ENCODE peak calls at places on chromosomes 2 and 18, in seven cellular contexts. One of them, this sample, is unnamed.
A peak's percentile ranks its signal among the peaks of the same experiment; 100 is the strongest.

GRCh38 chr2:217756375-217757107 is 246.3 kb downstream of the TNS1 start:
- DNase-seq in stimulated activated CD4-positive, alpha-beta T cell treated with anti-CD3 and anti-CD28 coated beads, Interleukin-1b, Interleukin-23, amount 100 ng/mL, for 24 hours: peak; percentile 75
- DNase-seq in activated CD8-positive, alpha-beta memory T cell treated with anti-CD3 and anti-CD28 coated beads, Interleukin-2, amount 10 ng/mL, durations not matched to agents 7 days and 5 days: peak; percentile 72
- DNase-seq in neural crest cell: peak; percentile 96
- DNase-seq in left ventricle myocardium inferior: peak; percentile 63
- DNase-seq in PC-3: peak; percentile 58
- DNase-seq in retina: peak; percentile 91
- DNase-seq in this sample: peak; percentile 42

GRCh38 chr18:22829781-22830180 is 103.3 kb upstream of the RBBP8 start:
- DNase-seq in activated CD8-positive, alpha-beta memory T cell treated with anti-CD3 and anti-CD28 coated beads, Interleukin-2, amount 10 ng/mL, durations not matched to agents 7 days and 5 days: no peak
- DNase-seq in stimulated activated CD4-positive, alpha-beta T cell treated with anti-CD3 and anti-CD28 coated beads, Interleukin-1b, Interleukin-23, amount 100 ng/mL, for 24 hours: no peak
- DNase-seq in retina: no peak
- DNase-seq in neural crest cell: no peak
- DNase-seq in PC-3: no peak
- DNase-seq in left ventricle myocardium inferior: no peak
- DNase-seq in this sample: no peak

GRCh38 chr2:47232738-47233415 is 77.8 kb upstream of the STPG4 start:
- DNase-seq in retina: no peak
- DNase-seq in activated CD8-positive, alpha-beta memory T cell treated with anti-CD3 and anti-CD28 coated beads, Interleukin-2, amount 10 ng/mL, durations not matched to agents 7 days and 5 days: no peak
- DNase-seq in stimulated activated CD4-positive, alpha-beta T cell treated with anti-CD3 and anti-CD28 coated beads, Interleukin-1b, Interleukin-23, amount 100 ng/mL, for 24 hours: no peak
- DNase-seq in PC-3: peak; percentile 19
- DNase-seq in left ventricle myocardium inferior: no peak
- DNase-seq in neural crest cell: no peak
- DNase-seq in this sample: peak; percentile 59

GRCh38 chr18:74185860-74186259 is 37.5 kb downstream of the TIMM21 start:
- DNase-seq in activated CD8-positive, alpha-beta memory T cell treated with anti-CD3 and anti-CD28 coated beads, Interleukin-2, amount 10 ng/mL, durations not matched to agents 7 days and 5 days: no peak
- DNase-seq in PC-3: no peak
- DNase-seq in neural crest cell: no peak
- DNase-seq in retina: no peak
- DNase-seq in left ventricle myocardium inferior: no peak
- DNase-seq in stimulated activated CD4-positive, alpha-beta T cell treated with anti-CD3 and anti-CD28 coated beads, Interleukin-1b, Interleukin-23, amount 100 ng/mL, for 24 hours: no peak
- DNase-seq in this sample: no peak

GRCh38 chr2:140589696-140590095 is 1541.1 kb downstream of the LRP1B start:
- DNase-seq in stimulated activated CD4-positive, alpha-beta T cell treated with anti-CD3 and anti-CD28 coated beads, Interleukin-1b, Interleukin-23, amount 100 ng/mL, for 24 hours: no peak
- DNase-seq in activated CD8-positive, alpha-beta memory T cell treated with anti-CD3 and anti-CD28 coated beads, Interleukin-2, amount 10 ng/mL, durations not matched to agents 7 days and 5 days: no peak
- DNase-seq in left ventricle myocardium inferior: no peak
- DNase-seq in PC-3: no peak
- DNase-seq in neural crest cell: no peak
- DNase-seq in retina: no peak
- DNase-seq in this sample: no peak

GRCh38 chr2:67733517-67733916 is 329.3 kb downstream of the C1D start:
- DNase-seq in neural crest cell: peak; percentile 1
- DNase-seq in stimulated activated CD4-positive, alpha-beta T cell treated with anti-CD3 and anti-CD28 coated beads, Interleukin-1b, Interleukin-23, amount 100 ng/mL, for 24 hours: no peak
- DNase-seq in PC-3: peak; percentile 62
- DNase-seq in activated CD8-positive, alpha-beta memory T cell treated with anti-CD3 and anti-CD28 coated beads, Interleukin-2, amount 10 ng/mL, durations not matched to agents 7 days and 5 days: no peak
- DNase-seq in left ventricle myocardium inferior: no peak
- DNase-seq in retina: no peak
- DNase-seq in this sample: peak; percentile 55

GRCh38 chr2:163347982-163348842 is 387.6 kb downstream of the FIGN start:
- DNase-seq in neural crest cell: peak; percentile 49
- DNase-seq in left ventricle myocardium inferior: peak; percentile 75
- DNase-seq in activated CD8-positive, alpha-beta memory T cell treated with anti-CD3 and anti-CD28 coated beads, Interleukin-2, amount 10 ng/mL, durations not matched to agents 7 days and 5 days: no peak
- DNase-seq in stimulated activated CD4-positive, alpha-beta T cell treated with anti-CD3 and anti-CD28 coated beads, Interleukin-1b, Interleukin-23, amount 100 ng/mL, for 24 hours: no peak
- DNase-seq in PC-3: peak; percentile 75
- DNase-seq in retina: peak; percentile 90
- DNase-seq in this sample: peak; percentile 71

GRCh38 chr2:207142461-207142860 is 23.3 kb downstream of the KLF7 start:
- DNase-seq in stimulated activated CD4-positive, alpha-beta T cell treated with anti-CD3 and anti-CD28 coated beads, Interleukin-1b, Interleukin-23, amount 100 ng/mL, for 24 hours: no peak
- DNase-seq in neural crest cell: no peak
- DNase-seq in PC-3: no peak
- DNase-seq in left ventricle myocardium inferior: no peak
- DNase-seq in retina: no peak
- DNase-seq in activated CD8-positive, alpha-beta memory T cell treated with anti-CD3 and anti-CD28 coated beads, Interleukin-2, amount 10 ng/mL, durations not matched to agents 7 days and 5 days: no peak
- DNase-seq in this sample: no peak

GRCh38 chr18:62044490-62045000 is 142.3 kb downstream of the PIGN start:
- DNase-seq in activated CD8-positive, alpha-beta memory T cell treated with anti-CD3 and anti-CD28 coated beads, Interleukin-2, amount 10 ng/mL, durations not matched to agents 7 days and 5 days: no peak
- DNase-seq in retina: no peak
- DNase-seq in stimulated activated CD4-positive, alpha-beta T cell treated with anti-CD3 and anti-CD28 coated beads, Interleukin-1b, Interleukin-23, amount 100 ng/mL, for 24 hours: no peak
- DNase-seq in neural crest cell: no peak
- DNase-seq in left ventricle myocardium inferior: no peak
- DNase-seq in PC-3: no peak
- DNase-seq in this sample: no peak

GRCh38 chr2:66571873-66572272 is 136.9 kb downstream of the MEIS1 start:
- DNase-seq in stimulated activated CD4-positive, alpha-beta T cell treated with anti-CD3 and anti-CD28 coated beads, Interleukin-1b, Interleukin-23, amount 100 ng/mL, for 24 hours: no peak
- DNase-seq in activated CD8-positive, alpha-beta memory T cell treated with anti-CD3 and anti-CD28 coated beads, Interleukin-2, amount 10 ng/mL, durations not matched to agents 7 days and 5 days: no peak
- DNase-seq in retina: peak; percentile 63
- DNase-seq in neural crest cell: no peak
- DNase-seq in left ventricle myocardium inferior: no peak
- DNase-seq in PC-3: no peak
- DNase-seq in this sample: no peak

GRCh38 chr2:91975130-91975491 is 2896.1 kb upstream of the TEKT4 start:
- DNase-seq in neural crest cell: no peak
- DNase-seq in left ventricle myocardium inferior: no peak
- DNase-seq in retina: no peak
- DNase-seq in stimulated activated CD4-positive, alpha-beta T cell treated with anti-CD3 and anti-CD28 coated beads, Interleukin-1b, Interleukin-23, amount 100 ng/mL, for 24 hours: no peak
- DNase-seq in PC-3: no peak
- DNase-seq in activated CD8-positive, alpha-beta memory T cell treated with anti-CD3 and anti-CD28 coated beads, Interleukin-2, amount 10 ng/mL, durations not matched to agents 7 days and 5 days: no peak
- DNase-seq in this sample: no peak

GRCh38 chr2:120656273-120656960 is 79.3 kb upstream of the GLI2 start:
- DNase-seq in activated CD8-positive, alpha-beta memory T cell treated with anti-CD3 and anti-CD28 coated beads, Interleukin-2, amount 10 ng/mL, durations not matched to agents 7 days and 5 days: no peak
- DNase-seq in stimulated activated CD4-positive, alpha-beta T cell treated with anti-CD3 and anti-CD28 coated beads, Interleukin-1b, Interleukin-23, amount 100 ng/mL, for 24 hours: no peak
- DNase-seq in PC-3: no peak
- DNase-seq in retina: peak; percentile 8
- DNase-seq in left ventricle myocardium inferior: no peak
- DNase-seq in neural crest cell: no peak
- DNase-seq in this sample: no peak

GRCh38 chr2:111121028-111121872 is 536 bp downstream of the BCL2L11 start:
- DNase-seq in retina: peak; percentile 90
- DNase-seq in stimulated activated CD4-positive, alpha-beta T cell treated with anti-CD3 and anti-CD28 coated beads, Interleukin-1b, Interleukin-23, amount 100 ng/mL, for 24 hours: peak; percentile 39
- DNase-seq in left ventricle myocardium inferior: peak; percentile 42
- DNase-seq in PC-3: peak; percentile 38
- DNase-seq in neural crest cell: peak; percentile 51
- DNase-seq in activated CD8-positive, alpha-beta memory T cell treated with anti-CD3 and anti-CD28 coated beads, Interleukin-2, amount 10 ng/mL, durations not matched to agents 7 days and 5 days: peak; percentile 69
- DNase-seq in this sample: peak; percentile 48

GRCh38 chr2:233012301-233012971 is 620 bp downstream of the NGEF start:
- DNase-seq in retina: no peak
- DNase-seq in neural crest cell: no peak
- DNase-seq in left ventricle myocardium inferior: no peak
- DNase-seq in PC-3: no peak
- DNase-seq in stimulated activated CD4-positive, alpha-beta T cell treated with anti-CD3 and anti-CD28 coated beads, Interleukin-1b, Interleukin-23, amount 100 ng/mL, for 24 hours: no peak
- DNase-seq in activated CD8-positive, alpha-beta memory T cell treated with anti-CD3 and anti-CD28 coated beads, Interleukin-2, amount 10 ng/mL, durations not matched to agents 7 days and 5 days: peak; percentile 32
- DNase-seq in this sample: no peak

GRCh38 chr2:184119920-184120820 is 478.2 kb upstream of the ZNF804A start:
- DNase-seq in neural crest cell: no peak
- DNase-seq in retina: no peak
- DNase-seq in left ventricle myocardium inferior: no peak
- DNase-seq in PC-3: no peak
- DNase-seq in activated CD8-positive, alpha-beta memory T cell treated with anti-CD3 and anti-CD28 coated beads, Interleukin-2, amount 10 ng/mL, durations not matched to agents 7 days and 5 days: no peak
- DNase-seq in stimulated activated CD4-positive, alpha-beta T cell treated with anti-CD3 and anti-CD28 coated beads, Interleukin-1b, Interleukin-23, amount 100 ng/mL, for 24 hours: no peak
- DNase-seq in this sample: no peak

GRCh38 chr18:61350578-61350977 is 17.3 kb downstream of the CDH20 start:
- DNase-seq in PC-3: peak; percentile 10
- DNase-seq in left ventricle myocardium inferior: no peak
- DNase-seq in stimulated activated CD4-positive, alpha-beta T cell treated with anti-CD3 and anti-CD28 coated beads, Interleukin-1b, Interleukin-23, amount 100 ng/mL, for 24 hours: no peak
- DNase-seq in neural crest cell: no peak
- DNase-seq in retina: no peak
- DNase-seq in activated CD8-positive, alpha-beta memory T cell treated with anti-CD3 and anti-CD28 coated beads, Interleukin-2, amount 10 ng/mL, durations not matched to agents 7 days and 5 days: no peak
- DNase-seq in this sample: no peak

GRCh38 chr2:241430178-241430577 is 74.1 kb downstream of the FARP2 start:
- DNase-seq in left ventricle myocardium inferior: no peak
- DNase-seq in neural crest cell: no peak
- DNase-seq in stimulated activated CD4-positive, alpha-beta T cell treated with anti-CD3 and anti-CD28 coated beads, Interleukin-1b, Interleukin-23, amount 100 ng/mL, for 24 hours: no peak
- DNase-seq in PC-3: no peak
- DNase-seq in retina: no peak
- DNase-seq in activated CD8-positive, alpha-beta memory T cell treated with anti-CD3 and anti-CD28 coated beads, Interleukin-2, amount 10 ng/mL, durations not matched to agents 7 days and 5 days: no peak
- DNase-seq in this sample: no peak

GRCh38 chr18:44777429-44778192 is 96.9 kb downstream of the SETBP1 start:
- DNase-seq in neural crest cell: no peak
- DNase-seq in left ventricle myocardium inferior: peak; percentile 46
- DNase-seq in stimulated activated CD4-positive, alpha-beta T cell treated with anti-CD3 and anti-CD28 coated beads, Interleukin-1b, Interleukin-23, amount 100 ng/mL, for 24 hours: no peak
- DNase-seq in retina: no peak
- DNase-seq in activated CD8-positive, alpha-beta memory T cell treated with anti-CD3 and anti-CD28 coated beads, Interleukin-2, amount 10 ng/mL, durations not matched to agents 7 days and 5 days: no peak
- DNase-seq in PC-3: no peak
- DNase-seq in this sample: no peak

GRCh38 chr2:142918624-142919023 is 41.2 kb downstream of the KYNU start:
- DNase-seq in left ventricle myocardium inferior: no peak
- DNase-seq in stimulated activated CD4-positive, alpha-beta T cell treated with anti-CD3 and anti-CD28 coated beads, Interleukin-1b, Interleukin-23, amount 100 ng/mL, for 24 hours: no peak
- DNase-seq in PC-3: peak; percentile 4
- DNase-seq in retina: no peak
- DNase-seq in activated CD8-positive, alpha-beta memory T cell treated with anti-CD3 and anti-CD28 coated beads, Interleukin-2, amount 10 ng/mL, durations not matched to agents 7 days and 5 days: no peak
- DNase-seq in neural crest cell: no peak
- DNase-seq in this sample: no peak

GRCh38 chr18:7558769-7559168 is 8.3 kb upstream of the PTPRM start:
- DNase-seq in retina: no peak
- DNase-seq in stimulated activated CD4-positive, alpha-beta T cell treated with anti-CD3 and anti-CD28 coated beads, Interleukin-1b, Interleukin-23, amount 100 ng/mL, for 24 hours: no peak
- DNase-seq in left ventricle myocardium inferior: no peak
- DNase-seq in neural crest cell: no peak
- DNase-seq in activated CD8-positive, alpha-beta memory T cell treated with anti-CD3 and anti-CD28 coated beads, Interleukin-2, amount 10 ng/mL, durations not matched to agents 7 days and 5 days: no peak
- DNase-seq in PC-3: no peak
- DNase-seq in this sample: no peak

GRCh38 chr2:203802277-203803045 is 65.1 kb upstream of the CTLA4 start:
- DNase-seq in retina: no peak
- DNase-seq in PC-3: no peak
- DNase-seq in neural crest cell: no peak
- DNase-seq in activated CD8-positive, alpha-beta memory T cell treated with anti-CD3 and anti-CD28 coated beads, Interleukin-2, amount 10 ng/mL, durations not matched to agents 7 days and 5 days: peak; percentile 74
- DNase-seq in stimulated activated CD4-positive, alpha-beta T cell treated with anti-CD3 and anti-CD28 coated beads, Interleukin-1b, Interleukin-23, amount 100 ng/mL, for 24 hours: peak; percentile 47
- DNase-seq in left ventricle myocardium inferior: no peak
- DNase-seq in this sample: no peak

GRCh38 chr2:238952261-238952924 is 104.5 kb downstream of the TWIST2 start:
- DNase-seq in stimulated activated CD4-positive, alpha-beta T cell treated with anti-CD3 and anti-CD28 coated beads, Interleukin-1b, Interleukin-23, amount 100 ng/mL, for 24 hours: no peak
- DNase-seq in neural crest cell: no peak
- DNase-seq in left ventricle myocardium inferior: no peak
- DNase-seq in activated CD8-positive, alpha-beta memory T cell treated with anti-CD3 and anti-CD28 coated beads, Interleukin-2, amount 10 ng/mL, durations not matched to agents 7 days and 5 days: peak; percentile 18
- DNase-seq in PC-3: no peak
- DNase-seq in retina: no peak
- DNase-seq in this sample: no peak

This sample was measured in endothelial cell of umbilical vein.